ENCODE peak calls at places on chromosomes 3 and 15, in seven cellular contexts. D is endothelial cell; C is mesothelial cell of epicardium; X is nephron progenitor cell; B is testis; M is neural crest cell; W is CD8-positive, alpha-beta T cell. O is an unnamed sample.

GRCh38 chr15:59918994-59919951 is 84.8 kb upstream of the FOXB1 start:
- DNase-seq in D (no peak), C (no peak), X (no peak), B (no peak), M (no peak), W (peak; percentile 28), O (peak; percentile 55)

GRCh38 chr3:181326637-181327223 is 337.2 kb upstream of the DNAJC19 start:
- DNase-seq in D (peak; percentile 10), C (no peak), X (peak; percentile 10), B (peak; percentile 31), M (no peak), W (no peak), O (no peak)

GRCh38 chr3:192917258-192917507 is 473 bp downstream of the MB21D2 start:
- DNase-seq in D (peak; percentile 39), C (peak; percentile 61), X (no peak), B (no peak), M (no peak), W (no peak), O (no peak)

GRCh38 chr15:89115547-89115946 is 27.3 kb downstream of the ABHD2 start:
- DNase-seq in D (no peak), C (no peak), X (no peak), B (no peak), M (no peak), W (no peak), O (no peak)

GRCh38 chr3:69505770-69506407 is 120.0 kb upstream of the FRMD4B start:
- DNase-seq in D (no peak), C (no peak), X (no peak), B (no peak), M (no peak), W (no peak), O (no peak)

GRCh38 chr3:126845910-126846309 is 137.0 kb upstream of the PLXNA1 start:
- DNase-seq in D (no peak), C (no peak), X (no peak), B (no peak), M (no peak), W (no peak), O (no peak)

GRCh38 chr15:87623832-87624231 is 632.7 kb downstream of the NTRK3 start:
- DNase-seq in D (peak; percentile 22), C (no peak), X (no peak), B (no peak), M (no peak), W (no peak), O (no peak)

GRCh38 chr3:60600848-60601247 is 650.4 kb downstream of the FHIT start:
- DNase-seq in D (no peak), C (no peak), X (no peak), B (no peak), M (no peak), W (no peak), O (no peak)

GRCh38 chr15:90790057-90790456 is 72.9 kb downstream of the BLM start:
- DNase-seq in D (no peak), C (no peak), X (no peak), B (no peak), M (no peak), W (no peak), O (no peak)

GRCh38 chr15:81001180-81002003 is 669 bp downstream of the TLNRD1 start:
- DNase-seq in D (peak; percentile 51), C (peak; percentile 66), X (peak; percentile 65), B (peak; percentile 58), M (peak; percentile 37), W (peak; percentile 47), O (peak; percentile 41)

GRCh38 chr3:106167728-106168127 is 298.9 kb upstream of the CBLB start:
- DNase-seq in D (no peak), C (no peak), X (no peak), B (no peak), M (no peak), W (no peak), O (no peak)

GRCh38 chr15:76987896-76988860 is 6.7 kb upstream of the PSTPIP1 start:
- DNase-seq in D (no peak), C (no peak), X (no peak), B (peak; percentile 44), M (no peak), W (no peak), O (no peak)

GRCh38 chr3:52801839-52802238 is 7.2 kb downstream of the ITIH3 start:
- DNase-seq in D (no peak), C (no peak), X (no peak), B (no peak), M (no peak), W (no peak), O (no peak)

GRCh38 chr3:13210221-13210975 is 137.2 kb upstream of the IQSEC1 start:
- DNase-seq in D (no peak), C (no peak), X (no peak), B (no peak), M (no peak), W (no peak), O (no peak)

GRCh38 chr3:10602769-10603768 is 97.7 kb upstream of the ATP2B2 start:
- DNase-seq in D (no peak), C (no peak), X (no peak), B (no peak), M (no peak), W (peak; percentile 69), O (no peak)

GRCh38 chr15:52008698-52009434 is 10.2 kb upstream of the MAPK6 start:
- DNase-seq in D (peak; percentile 11), C (no peak), X (no peak), B (no peak), M (no peak), W (no peak), O (no peak)

GRCh38 chr3:145448436-145448835 is 712.5 kb downstream of the PLOD2 start:
- DNase-seq in D (no peak), C (no peak), X (no peak), B (no peak), M (no peak), W (no peak), O (no peak)

GRCh38 chr3:41236198-41236597 is 36.9 kb downstream of the CTNNB1 start:
- DNase-seq in D (no peak), C (no peak), X (no peak), B (no peak), M (no peak), W (no peak), O (no peak)

DNA sequence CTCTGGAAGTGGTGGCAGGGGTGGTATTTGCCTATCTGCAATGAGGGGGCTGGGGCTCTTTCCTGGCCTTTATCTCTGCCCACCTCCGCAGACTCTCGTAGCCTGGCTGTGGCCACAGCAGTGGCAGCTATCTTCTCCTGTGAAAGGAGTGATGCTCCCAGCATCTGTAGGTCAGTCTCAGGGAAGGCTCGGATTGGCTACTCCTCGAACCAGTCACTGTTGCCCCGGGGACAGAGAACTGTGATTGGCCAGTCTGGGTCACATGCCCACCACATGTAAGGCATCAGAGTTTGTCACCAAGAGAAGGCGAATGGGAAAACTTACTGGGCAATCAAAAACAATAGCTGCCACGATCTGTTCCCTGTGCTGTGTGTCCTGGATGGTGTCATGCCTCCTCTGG is 30.1 kb upstream of the FGD5 start:
- DNase-seq in D (no peak), C (no peak), X (no peak), B (no peak), M (no peak), W (no peak), O (no peak)
- TF ChIP-seq CTCF in D (no peak), C (no peak), X (no peak), B (no peak), M (no peak), W (no peak), O (no peak)

GRCh38 chr3:39273119-39273518 is 6.7 kb downstream of the CX3CR1 start:
- DNase-seq in D (no peak), C (no peak), X (no peak), B (no peak), M (no peak), W (no peak), O (no peak)
- TF ChIP-seq CTCF in D (no peak), C (no peak), X (no peak), B (no peak), M (no peak), W (no peak), O (peak; percentile 40)

DNA sequence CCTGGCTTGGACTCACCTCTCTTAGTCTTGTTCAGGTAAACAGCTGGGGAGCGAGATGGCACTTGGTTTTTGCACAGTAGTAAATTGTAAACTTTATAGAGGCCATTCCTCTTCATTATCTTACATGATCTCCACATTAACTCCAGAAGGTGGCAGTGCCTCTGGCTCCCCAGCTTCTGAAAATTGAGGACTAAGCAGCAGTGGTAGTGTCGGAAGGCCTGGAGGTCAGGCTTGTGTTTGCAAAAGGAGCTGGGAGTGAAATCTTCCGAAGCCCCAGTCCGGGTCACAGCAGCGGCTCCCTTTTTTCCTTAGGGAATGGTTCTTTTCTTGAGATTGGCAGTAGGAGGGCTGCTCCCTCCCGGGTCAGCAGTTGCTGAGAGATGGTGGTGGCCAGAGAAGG is 85.7 kb downstream of the FNDC3B start:
- DNase-seq in D (no peak), C (no peak), X (no peak), B (no peak), M (no peak), W (no peak), O (no peak)
- TF ChIP-seq CTCF in D (no peak), C (no peak), X (no peak), B (no peak), M (no peak), W (no peak), O (peak; percentile 57)

GRCh38 chr3:38628835-38629234 is 20.7 kb downstream of the SCN5A start:
- DNase-seq in D (no peak), C (no peak), X (no peak), B (no peak), M (no peak), W (no peak), O (no peak)

GRCh38 chr3:38626171-38626570 is 23.3 kb downstream of the SCN5A start:
- DNase-seq in D (no peak), C (no peak), X (no peak), B (no peak), M (no peak), W (no peak), O (no peak)

GRCh38 chr3:38630070-38630469 is 19.4 kb downstream of the SCN5A start:
- DNase-seq in D (no peak), C (no peak), X (no peak), B (no peak), M (no peak), W (no peak), O (no peak)

GRCh38 chr3:38630591-38630990 is 18.9 kb downstream of the SCN5A start:
- DNase-seq in D (no peak), C (no peak), X (no peak), B (no peak), M (no peak), W (no peak), O (no peak)

DNA sequence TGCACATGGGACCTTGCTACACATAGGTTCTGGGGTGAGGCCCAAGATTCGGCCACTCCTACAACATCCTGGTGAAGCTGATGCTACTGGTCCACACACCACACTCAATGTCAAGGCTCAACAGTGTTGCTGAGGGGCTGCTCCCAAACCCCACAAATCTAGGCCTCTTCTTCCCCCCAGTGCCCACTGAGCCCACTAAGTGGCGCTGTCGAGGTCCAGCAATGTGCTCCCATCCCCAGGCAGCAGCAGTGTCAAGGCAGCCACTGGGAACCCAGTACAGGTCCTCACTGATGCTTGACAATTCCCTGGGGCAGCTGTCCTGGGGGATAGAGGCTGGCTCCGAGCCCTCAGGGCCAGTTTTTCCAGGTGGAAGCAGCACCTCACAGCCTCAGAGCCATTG is 21.5 kb downstream of the SCN5A start:
- DNase-seq in D (peak; percentile 76), C (no peak), X (peak; percentile 64), B (no peak), M (peak; percentile 40), W (no peak), O (no peak)
- TF ChIP-seq CTCF in D (peak; percentile 61), C (no peak), X (peak; percentile 48), B (peak; percentile 31), M (peak; percentile 51), W (no peak), O (peak; percentile 71)

GRCh38 chr3:170226426-170226960 is 4.3 kb downstream of the PRKCI start:
- DNase-seq in D (no peak), C (no peak), X (no peak), B (no peak), M (no peak), W (no peak), O (peak; percentile 19)
- TF ChIP-seq CTCF in D (no peak), C (no peak), X (no peak), B (no peak), M (no peak), W (no peak), O (no peak)